ENCODE peak calls at places on chromosomes 6 and 20, in seven cellular contexts. L, K, G, H, C, B and A are unnamed samples.

GRCh38 chr6:53869964-53870363 is 75.2 kb downstream of the LRRC1 start:
- DNase-seq in L (no peak), K (no peak), G (no peak), H (no peak), C (peak), B (no peak), A (no peak)

GRCh38 chr6:54655162-54655561 is 191.4 kb upstream of the FAM83B start:
- DNase-seq in L (no peak), K (no peak), G (no peak), H (no peak), C (no peak), B (no peak), A (no peak)

GRCh38 chr6:136326038-136326561 is 36.5 kb upstream of the BCLAF1 start:
- DNase-seq in L (peak), K (peak), G (no peak), H (no peak), C (peak), B (no peak), A (peak)

GRCh38 chr6:82185948-82186347 is 61.6 kb downstream of the IBTK start:
- DNase-seq in L (no peak), K (no peak), G (no peak), H (no peak), C (no peak), B (no peak), A (no peak)

GRCh38 chr6:125558907-125559306 is 190.5 kb upstream of the HEY2 start:
- DNase-seq in L (no peak), K (peak), G (no peak), H (no peak), C (no peak), B (no peak), A (no peak)

GRCh38 chr6:144581807-144582537 is 296.8 kb downstream of the UTRN start:
- DNase-seq in L (peak), K (peak), G (peak), H (peak), C (no peak), B (no peak), A (peak)

GRCh38 chr20:11092151-11092550 is 418.4 kb upstream of the JAG1 start:
- DNase-seq in L (peak), K (no peak), G (no peak), H (no peak), C (no peak), B (no peak), A (no peak)

GRCh38 chr6:2797564-2798014 is 32.4 kb downstream of the WRNIP1 start:
- DNase-seq in L (no peak), K (peak), G (no peak), H (no peak), C (no peak), B (no peak), A (no peak)

GRCh38 chr6:20141931-20142330 is 70.3 kb downstream of the MBOAT1 start:
- DNase-seq in L (no peak), K (no peak), G (no peak), H (no peak), C (no peak), B (no peak), A (no peak)
- H3K23ac ChIP-seq in L (no peak), K (no peak), G (no peak), H (no peak), C (no peak), B (no peak), A (no peak)

GRCh38 chr6:168496932-168497331 is 55.9 kb downstream of the SMOC2 start:
- DNase-seq in L (no peak), K (no peak), G (no peak), H (peak), C (no peak), B (no peak), A (no peak)

GRCh38 chr6:168495636-168496035 is 54.7 kb downstream of the SMOC2 start:
- DNase-seq in L (no peak), K (no peak), G (no peak), H (no peak), C (no peak), B (no peak), A (no peak)

GRCh38 chr6:168499045-168499650 is 58.2 kb downstream of the SMOC2 start:
- DNase-seq in L (no peak), K (no peak), G (no peak), H (no peak), C (peak), B (no peak), A (no peak)

GRCh38 chr6:168496139-168496840 is 55.3 kb downstream of the SMOC2 start:
- DNase-seq in L (no peak), K (no peak), G (no peak), H (peak), C (no peak), B (no peak), A (no peak)

DNA sequence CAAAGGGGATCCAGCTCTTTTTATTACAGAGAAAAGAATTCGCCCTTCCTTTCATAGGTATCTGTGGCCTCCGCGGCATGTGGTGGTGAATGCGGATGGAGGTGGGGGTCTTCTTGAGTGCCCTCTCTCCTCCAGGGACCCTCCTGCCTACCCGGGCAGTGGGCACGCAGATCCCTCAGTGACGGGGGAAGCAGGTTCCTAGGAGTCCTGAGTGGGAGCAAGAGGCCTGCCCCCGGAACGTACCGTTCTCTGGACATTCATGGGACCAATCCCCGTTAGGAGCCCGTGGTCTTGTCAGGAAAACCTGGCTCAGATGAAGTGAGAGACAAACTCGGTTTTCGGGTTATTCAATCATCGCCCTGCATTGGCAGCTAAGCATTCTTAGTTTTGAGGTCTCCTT is 56.4 kb downstream of the SMOC2 start:
- DNase-seq in L (no peak), K (no peak), G (no peak), H (no peak), C (no peak), B (no peak), A (no peak)
- H3K23ac ChIP-seq in L (no peak), K (no peak), G (peak), H (no peak), C (no peak), B (no peak), A (no peak)

GRCh38 chr6:108510461-108511319 is 50.0 kb upstream of the FOXO3 start:
- DNase-seq in L (no peak), K (no peak), G (no peak), H (no peak), C (no peak), B (no peak), A (no peak)
- H3K23ac ChIP-seq in L (no peak), K (no peak), G (no peak), H (no peak), C (no peak), B (no peak), A (no peak)

DNA sequence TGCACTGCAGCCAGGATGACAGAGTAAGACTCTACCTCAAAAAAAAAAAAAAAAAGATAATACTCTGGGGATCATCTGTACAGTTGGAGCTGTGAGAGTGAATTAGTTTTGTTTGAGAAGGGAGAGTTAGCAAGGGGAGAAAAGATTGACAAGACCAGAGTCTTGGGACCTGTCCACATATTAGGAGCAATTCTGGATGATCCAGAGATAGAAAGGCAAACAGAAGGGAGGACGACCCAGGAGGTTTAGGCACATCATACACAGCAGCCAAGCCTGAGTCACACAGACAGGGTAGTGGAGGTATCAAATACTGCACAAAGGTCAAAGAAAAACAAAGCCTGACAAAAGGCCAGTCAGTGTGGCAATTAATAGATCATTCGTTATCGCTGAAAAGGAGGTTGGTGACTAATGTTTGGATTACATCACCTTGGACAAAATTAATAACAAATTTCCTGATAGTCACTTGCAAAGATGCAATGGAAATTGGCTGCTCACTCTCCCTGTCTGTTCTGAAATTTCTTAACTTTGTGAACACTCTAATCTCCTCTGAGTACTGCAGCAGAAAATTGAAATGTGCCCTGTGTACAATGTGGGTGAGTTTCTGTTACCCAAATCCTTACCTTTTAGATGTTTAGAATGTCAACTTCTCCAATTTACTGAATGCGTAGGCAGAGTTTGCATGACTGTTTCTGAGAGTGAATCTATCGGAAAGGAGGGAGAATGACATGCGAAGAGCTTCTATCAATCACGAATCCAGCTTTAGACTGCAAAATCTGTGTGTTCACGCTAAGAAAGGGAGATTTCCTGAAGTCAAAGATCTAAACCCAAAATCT is 105.4 kb downstream of the TSHZ2 start:
- DNase-seq in L (no peak), K (no peak), G (no peak), H (no peak), C (no peak), B (no peak), A (peak)
- H3K23ac ChIP-seq in L (no peak), K (no peak), G (no peak), H (no peak), C (no peak), B (no peak), A (no peak)

GRCh38 chr6:106643061-106643460 is 13.7 kb downstream of the QRSL1 start:
- DNase-seq in L (peak), K (no peak), G (no peak), H (no peak), C (no peak), B (no peak), A (no peak)

GRCh38 chr6:106648651-106649308 is 19.4 kb downstream of the QRSL1 start:
- DNase-seq in L (no peak), K (no peak), G (no peak), H (no peak), C (no peak), B (no peak), A (no peak)
- H3K23ac ChIP-seq in L (no peak), K (no peak), G (no peak), H (no peak), C (no peak), B (no peak), A (no peak)

GRCh38 chr6:131215212-131215611 is 79.9 kb downstream of the AKAP7 start:
- DNase-seq in L (no peak), K (no peak), G (no peak), H (no peak), C (no peak), B (no peak), A (no peak)
- H3K23ac ChIP-seq in L (no peak), K (no peak), G (no peak), H (no peak), C (no peak), B (no peak), A (no peak)

GRCh38 chr20:47689726-47690125 is 95.6 kb downstream of the SULF2 start:
- DNase-seq in L (no peak), K (no peak), G (no peak), H (no peak), C (no peak), B (no peak), A (no peak)
- H3K23ac ChIP-seq in L (no peak), K (no peak), G (no peak), H (no peak), C (no peak), B (no peak), A (no peak)

GRCh38 chr20:58403272-58403671 is 14.2 kb downstream of the VAPB start:
- DNase-seq in L (no peak), K (no peak), G (no peak), H (no peak), C (no peak), B (no peak), A (no peak)
- H3K23ac ChIP-seq in L (no peak), K (no peak), G (no peak), H (no peak), C (no peak), B (no peak), A (no peak)